ENCODE peak calls at places on chromosomes 3 and 15, in six cellular contexts. A, Y, L, I, P and X are unnamed samples.
A peak's percentile ranks its signal among the peaks of the same experiment; 100 is the strongest.

GRCh38 chr3:54127499-54128056 is 5.2 kb downstream of the CACNA2D3 start:
- DNase-seq in P (no peak), A (no peak), I (no peak), Y (no peak), L (no peak), X (no peak)

GRCh38 chr15:79117442-79118204 is 27.0 kb upstream of the RASGRF1 start:
- DNase-seq in Y (no peak), A (no peak), I (no peak), L (no peak), P (no peak), X (no peak)

GRCh38 chr15:83320831-83321230 is 36.4 kb upstream of the BNC1 start:
- DNase-seq in A (no peak), Y (no peak), I (peak; percentile 71), L (no peak), P (no peak), X (peak; percentile 40)

GRCh38 chr3:50250514-50250913 is 14.5 kb downstream of the GNAI2 start:
- DNase-seq in P (no peak), A (no peak), L (no peak), Y (no peak), I (no peak), X (no peak)

GRCh38 chr15:85298941-85299340 is 81.5 kb upstream of the AKAP13 start:
- DNase-seq in A (no peak), I (no peak), L (no peak), Y (no peak), P (no peak), X (no peak)

GRCh38 chr3:184811663-184811998 is 335 bp upstream of the VPS8 start:
- DNase-seq in L (no peak), A (no peak), I (no peak), P (no peak), Y (no peak), X (no peak)

GRCh38 chr15:67242665-67243064 is 11.8 kb downstream of the AAGAB start:
- DNase-seq in Y (no peak), A (no peak), I (peak; percentile 33), L (peak; percentile 85), P (no peak), X (peak; percentile 24)

GRCh38 chr15:77032647-77033416 is 37.9 kb downstream of the PSTPIP1 start:
- DNase-seq in I (no peak), L (no peak), P (no peak), A (peak; percentile 46), Y (no peak), X (no peak)

GRCh38 chr15:77808077-77808476 is 175.4 kb upstream of the LINGO1 start:
- DNase-seq in P (no peak), Y (no peak), L (no peak), I (no peak), A (no peak), X (no peak)

GRCh38 chr3:159200176-159200575 is 398.3 kb downstream of the MFSD1 start:
- DNase-seq in Y (no peak), L (no peak), I (peak; percentile 85), A (no peak), P (no peak), X (peak; percentile 66)

GRCh38 chr15:85094685-85095084 is 113.0 kb downstream of the PDE8A start:
- DNase-seq in A (no peak), P (no peak), I (peak; percentile 29), Y (no peak), L (no peak), X (peak; percentile 50)

GRCh38 chr3:161854232-161854771 is 357.7 kb downstream of the OTOL1 start:
- DNase-seq in I (peak; percentile 58), P (no peak), A (no peak), L (peak; percentile 65), Y (no peak), X (peak; percentile 89)

GRCh38 chr3:123688241-123688747 is 103.4 kb upstream of the HACD2 start:
- DNase-seq in A (no peak), I (peak; percentile 97), L (no peak), P (peak; percentile 66), Y (no peak), X (peak; percentile 97)

GRCh38 chr3:165753560-165753959 is 83.7 kb downstream of the BCHE start:
- DNase-seq in L (no peak), I (no peak), A (no peak), P (no peak), Y (no peak), X (peak; percentile 23)

GRCh38 chr3:176167272-176167671 is 1030.0 kb downstream of the TBL1XR1 start:
- DNase-seq in I (no peak), P (no peak), A (no peak), Y (no peak), L (no peak), X (no peak)

GRCh38 chr15:48855501-48856440 is 22.2 kb upstream of the EID1 start:
- DNase-seq in I (peak; percentile 68), L (peak; percentile 62), Y (peak; percentile 17), P (peak; percentile 55), A (no peak), X (peak; percentile 68)

GRCh38 chr3:100032262-100032661 is 82.0 kb downstream of the FILIP1L start:
- DNase-seq in I (peak; percentile 75), L (no peak), P (peak; percentile 35), A (no peak), Y (no peak), X (peak; percentile 72)

GRCh38 chr15:76181705-76182107 is 121.9 kb downstream of the TMEM266 start:
- DNase-seq in A (no peak), Y (no peak), I (no peak), P (no peak), L (no peak), X (no peak)

GRCh38 chr3:181976526-181976925 is 264.8 kb downstream of the SOX2 start:
- DNase-seq in Y (no peak), A (no peak), P (no peak), I (no peak), L (no peak), X (no peak)

GRCh38 chr3:190048831-190049541 is 71.7 kb downstream of the P3H2 start:
- DNase-seq in I (peak; percentile 74), Y (no peak), P (peak; percentile 75), A (no peak), L (peak; percentile 68), X (peak; percentile 86)

GRCh38 chr3:155494332-155494731 is 200.8 kb upstream of the STRIT1 start:
- DNase-seq in I (no peak), A (no peak), Y (no peak), P (no peak), L (no peak), X (no peak)

GRCh38 chr3:144431134-144431533 is 459.5 kb downstream of the DIPK2A start:
- DNase-seq in I (no peak), Y (no peak), P (no peak), A (no peak), L (no peak), X (no peak)

GRCh38 chr3:54527521-54527920 is 400.3 kb downstream of the LRTM1 start:
- DNase-seq in P (no peak), I (no peak), Y (no peak), L (no peak), A (no peak), X (no peak)

GRCh38 chr3:139448104-139448503 is 28.2 kb downstream of the RBP2 start:
- DNase-seq in P (no peak), I (no peak), L (no peak), Y (no peak), A (no peak), X (no peak)

GRCh38 chr15:73794501-73795133 is 41.5 kb upstream of the INSYN1 start:
- DNase-seq in A (no peak), L (peak; percentile 26), I (no peak), P (no peak), Y (no peak), X (peak; percentile 31)

GRCh38 chr15:70795311-70795665 is 31.9 kb upstream of the UACA start:
- DNase-seq in A (no peak), Y (no peak), P (no peak), L (no peak), I (peak; percentile 93), X (peak; percentile 96)

GRCh38 chr3:39429466-39429865 is 22.9 kb downstream of the RPSA start:
- DNase-seq in P (no peak), A (no peak), Y (no peak), I (no peak), L (no peak), X (no peak)

GRCh38 chr15:90451215-90451850 is 63.3 kb downstream of the IQGAP1 start:
- DNase-seq in L (peak; percentile 60), A (no peak), I (peak; percentile 51), P (no peak), Y (no peak), X (peak; percentile 86)

GRCh38 chr15:42274693-42274971 is 1.4 kb upstream of the TMEM87A start:
- DNase-seq in Y (peak; percentile 11), P (no peak), A (no peak), I (no peak), L (no peak), X (no peak)

GRCh38 chr3:112136959-112137693 is 4.1 kb upstream of the GCSAM start:
- DNase-seq in L (peak; percentile 71), Y (no peak), A (no peak), I (peak; percentile 24), P (no peak), X (peak; percentile 25)

GRCh38 chr15:88674661-88675060 is 35.8 kb downstream of the ISG20 start:
- DNase-seq in A (no peak), P (no peak), Y (no peak), I (no peak), L (no peak), X (no peak)

GRCh38 chr3:128482857-128483656 is 9.9 kb downstream of the GATA2 start:
- DNase-seq in Y (no peak), L (no peak), I (peak; percentile 69), P (peak; percentile 42), A (peak; percentile 63), X (peak; percentile 37)
- TF ChIP-seq CTCF in Y (no peak), L (no peak), I (peak; percentile 13), P (no peak), A (no peak), X (no peak)

GRCh38 chr15:37789392-37789776 is 145.1 kb upstream of the TMCO5A start:
- DNase-seq in P (no peak), A (no peak), Y (no peak), L (no peak), I (no peak), X (no peak)
- H3K4me3 ChIP-seq in P (no peak overlapping the region), A (no peak overlapping the region), Y (no peak overlapping the region), L (no peak overlapping the region), I (no peak overlapping the region), X (no peak overlapping the region)

GRCh38 chr3:46593274-46593862 is 19.0 kb upstream of the FAM240A start:
- DNase-seq in L (no peak), Y (no peak), A (no peak), I (no peak), P (no peak), X (no peak)
- TF ChIP-seq CTCF in L (no peak), Y (no peak), A (no peak), I (no peak), P (no peak), X (no peak)

GRCh38 chr3:46884929-46885328 is 7.4 kb downstream of the PTH1R start:
- DNase-seq in L (no peak), A (no peak), I (no peak), P (no peak), Y (no peak), X (no peak)

GRCh38 chr3:46881819-46882376 is 4.4 kb downstream of the PTH1R start:
- DNase-seq in L (peak; percentile 9), P (peak; percentile 29), Y (no peak), I (no peak), A (no peak), X (no peak)

GRCh38 chr3:46882377-46883015 is 5.0 kb downstream of the PTH1R start:
- DNase-seq in P (peak; percentile 32), Y (no peak), L (peak; percentile 7), I (no peak), A (no peak), X (peak; percentile 9)

GRCh38 chr3:46884427-46884826 is 6.9 kb downstream of the PTH1R start:
- DNase-seq in A (no peak), Y (no peak), I (no peak), L (no peak), P (no peak), X (no peak)

GRCh38 chr3:46883252-46884185 is 6.0 kb downstream of the PTH1R start:
- DNase-seq in L (peak; percentile 33), P (no peak), Y (no peak), I (no peak), A (no peak), X (peak; percentile 16)
- H3K4me3 ChIP-seq in L (peak overlapping the region; percentile 28), P (no peak overlapping the region), Y (no peak overlapping the region), I (peak overlapping the region; percentile 17), A (peak overlapping the region; percentile 54), X (no peak overlapping the region)